ENCODE peak calls at places on chromosomes 1 and 21, in four cellular contexts. One of them, this sample, is unnamed.

GRCh38 chr1:71339238-71339637 is 258.4 kb upstream of the ZRANB2 start:
- DNase-seq in kidney: no peak
- DNase-seq in breast epithelium: no peak
- DNase-seq in SJSA1: no peak
- DNase-seq in this sample: no peak

GRCh38 chr1:159924025-159924790 is 1.1 kb downstream of the TAGLN2 start:
- DNase-seq in SJSA1: peak; percentile 97
- DNase-seq in kidney: peak; percentile 98
- DNase-seq in breast epithelium: peak; percentile 93
- DNase-seq in this sample: peak; percentile 90

GRCh38 chr1:36464605-36465393 is 615 bp upstream of the MRPS15 start:
- DNase-seq in SJSA1: no peak
- DNase-seq in kidney: no peak
- DNase-seq in breast epithelium: no peak
- DNase-seq in this sample: no peak

GRCh38 chr1:60427701-60428100 is 354.1 kb upstream of the C1orf87 start:
- DNase-seq in kidney: no peak
- DNase-seq in breast epithelium: no peak
- DNase-seq in SJSA1: no peak
- DNase-seq in this sample: no peak

GRCh38 chr1:104932030-104932915 is 1182.6 kb downstream of the AMY1C start:
- DNase-seq in SJSA1: no peak
- DNase-seq in breast epithelium: no peak
- DNase-seq in kidney: no peak
- DNase-seq in this sample: no peak

GRCh38 chr1:245168090-245168489 is 13.3 kb downstream of the KIF26B start:
- DNase-seq in breast epithelium: no peak
- DNase-seq in SJSA1: no peak
- DNase-seq in kidney: peak; percentile 88
- DNase-seq in this sample: peak; percentile 22

GRCh38 chr1:7278045-7278444 is 492.8 kb downstream of the CAMTA1 start:
- DNase-seq in SJSA1: no peak
- DNase-seq in breast epithelium: no peak
- DNase-seq in kidney: no peak
- DNase-seq in this sample: peak; percentile 70

GRCh38 chr1:20322081-20322824 is 31.6 kb downstream of the VWA5B1 start:
- DNase-seq in breast epithelium: no peak
- DNase-seq in kidney: no peak
- DNase-seq in SJSA1: no peak
- DNase-seq in this sample: no peak

GRCh38 chr1:45863117-45863670 is 59.8 kb downstream of the MAST2 start:
- DNase-seq in kidney: no peak
- DNase-seq in breast epithelium: no peak
- DNase-seq in SJSA1: no peak
- DNase-seq in this sample: no peak

GRCh38 chr1:177960939-177961622 is 8.8 kb downstream of the SEC16B start:
- DNase-seq in kidney: no peak
- DNase-seq in SJSA1: no peak
- DNase-seq in breast epithelium: no peak
- DNase-seq in this sample: no peak

GRCh38 chr1:172638885-172639831 is 19.7 kb upstream of the FASLG start:
- DNase-seq in kidney: peak; percentile 56
- DNase-seq in SJSA1: peak; percentile 72
- DNase-seq in breast epithelium: no peak
- DNase-seq in this sample: peak; percentile 21

GRCh38 chr1:7469255-7469938 is 301.7 kb upstream of the VAMP3 start:
- DNase-seq in breast epithelium: no peak
- DNase-seq in SJSA1: peak; percentile 66
- DNase-seq in kidney: peak; percentile 93
- DNase-seq in this sample: no peak

GRCh38 chr21:45154511-45155508 is 80.4 kb downstream of the ADARB1 start:
- DNase-seq in kidney: no peak
- DNase-seq in breast epithelium: no peak
- DNase-seq in SJSA1: peak; percentile 56
- DNase-seq in this sample: peak; percentile 11

GRCh38 chr1:115677172-115677542 is 35.4 kb downstream of the VANGL1 start:
- DNase-seq in breast epithelium: no peak
- DNase-seq in SJSA1: no peak
- DNase-seq in kidney: no peak
- DNase-seq in this sample: no peak

GRCh38 chr1:26791138-26791537 is 3.4 kb downstream of the PIGV start:
- DNase-seq in kidney: no peak
- DNase-seq in SJSA1: no peak
- DNase-seq in breast epithelium: no peak
- DNase-seq in this sample: no peak

GRCh38 chr21:45120975-45121374 is 46.6 kb downstream of the ADARB1 start:
- DNase-seq in SJSA1: no peak
- DNase-seq in breast epithelium: no peak
- DNase-seq in kidney: no peak
- DNase-seq in this sample: no peak

GRCh38 chr21:42973309-42973990 is 912 bp upstream of the PKNOX1 start:
- DNase-seq in SJSA1: no peak
- DNase-seq in kidney: peak; percentile 69
- DNase-seq in breast epithelium: no peak
- DNase-seq in this sample: no peak

GRCh38 chr1:215842905-215843304 is 275.8 kb downstream of the KCTD3 start:
- DNase-seq in breast epithelium: no peak
- DNase-seq in kidney: no peak
- DNase-seq in SJSA1: no peak
- DNase-seq in this sample: no peak

GRCh38 chr1:29505537-29506220 is 269.4 kb downstream of the PTPRU start:
- DNase-seq in SJSA1: peak; percentile 30
- DNase-seq in kidney: no peak
- DNase-seq in breast epithelium: no peak
- DNase-seq in this sample: peak; percentile 6

GRCh38 chr1:93878501-93878888 is 511 bp downstream of the DNTTIP2 start:
- DNase-seq in breast epithelium: peak; percentile 57
- DNase-seq in kidney: peak; percentile 73
- DNase-seq in SJSA1: peak; percentile 61
- DNase-seq in this sample: peak; percentile 66

GRCh38 chr1:50080904-50081586 is 27.7 kb upstream of the ELAVL4 start:
- DNase-seq in breast epithelium: no peak
- DNase-seq in kidney: no peak
- DNase-seq in SJSA1: no peak
- DNase-seq in this sample: peak; percentile 18

GRCh38 chr1:218480137-218480536 is 135.0 kb downstream of the TGFB2 start:
- DNase-seq in kidney: no peak
- DNase-seq in breast epithelium: no peak
- DNase-seq in SJSA1: peak; percentile 86
- DNase-seq in this sample: no peak

GRCh38 chr1:207102146-207102545 is 1.9 kb upstream of the C4BPA start:
- DNase-seq in breast epithelium: no peak
- DNase-seq in SJSA1: no peak
- DNase-seq in kidney: no peak
- DNase-seq in this sample: no peak

GRCh38 chr21:42568834-42569731 is 55.4 kb downstream of the SLC37A1 start:
- DNase-seq in breast epithelium: peak; percentile 48
- DNase-seq in SJSA1: peak; percentile 28
- DNase-seq in kidney: peak; percentile 84
- DNase-seq in this sample: no peak

DNA sequence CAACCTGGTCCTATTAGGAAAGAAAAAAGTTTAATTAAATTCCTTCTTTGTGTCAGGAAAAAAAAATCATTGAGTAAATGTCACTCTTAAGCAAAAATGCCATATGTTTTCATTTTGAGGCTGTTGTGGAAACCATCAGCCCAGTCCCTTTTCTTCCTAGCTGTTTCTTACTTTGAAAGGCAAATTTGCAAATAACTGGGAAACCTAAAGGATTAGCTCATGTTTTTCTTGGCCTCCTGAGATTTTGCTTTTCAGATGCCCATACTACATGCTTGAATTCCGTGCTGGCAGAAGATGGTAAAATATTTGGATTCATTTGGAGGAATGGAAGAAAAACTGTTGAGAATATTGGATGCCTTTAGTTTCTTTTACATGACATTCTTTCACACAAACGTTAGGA is 182.1 kb upstream of the ADAMTS5 start:
- DNase-seq in kidney: no peak
- DNase-seq in breast epithelium: no peak
- DNase-seq in SJSA1: no peak
- DNase-seq in this sample: no peak
- H3K9me3 ChIP-seq in kidney: no peaks in the 10 kb centered on the region
- H3K9me3 ChIP-seq in breast epithelium: no peaks in the 10 kb centered on the region
- H3K9me3 ChIP-seq in SJSA1: no peaks in the 10 kb centered on the region
- H3K9me3 ChIP-seq in this sample: no peaks in the 10 kb centered on the region

GRCh38 chr1:183931646-183932271 is 105.8 kb downstream of the COLGALT2 start:
- DNase-seq in kidney: no peak
- DNase-seq in SJSA1: no peak
- DNase-seq in breast epithelium: no peak
- DNase-seq in this sample: no peak
- H3K4me3 ChIP-seq in kidney: no peak overlapping the region
- H3K4me3 ChIP-seq in SJSA1: no peak overlapping the region
- H3K4me3 ChIP-seq in breast epithelium: no peak overlapping the region
- H3K4me3 ChIP-seq in this sample: no peak overlapping the region

GRCh38 chr1:2912424-2912823 is 108.8 kb upstream of the ACTRT2 start:
- DNase-seq in SJSA1: no peak
- DNase-seq in kidney: no peak
- DNase-seq in breast epithelium: no peak
- DNase-seq in this sample: no peak
- H3K9me3 ChIP-seq in SJSA1: peaks cover 12% of the 10 kb centered on the region
- H3K9me3 ChIP-seq in kidney: no peaks in the 10 kb centered on the region
- H3K9me3 ChIP-seq in breast epithelium: no peaks in the 10 kb centered on the region
- H3K9me3 ChIP-seq in this sample: no peaks in the 10 kb centered on the region

GRCh38 chr1:67561704-67562113 is 123.3 kb upstream of the GADD45A start:
- DNase-seq in breast epithelium: peak; percentile 91
- DNase-seq in kidney: peak; percentile 95
- DNase-seq in SJSA1: peak; percentile 91
- DNase-seq in this sample: peak; percentile 98

GRCh38 chr1:67560580-67561285 is 124.3 kb upstream of the GADD45A start:
- DNase-seq in SJSA1: no peak
- DNase-seq in breast epithelium: no peak
- DNase-seq in kidney: no peak
- DNase-seq in this sample: no peak

GRCh38 chr1:67558449-67559193 is 126.4 kb upstream of the GADD45A start:
- DNase-seq in kidney: no peak
- DNase-seq in breast epithelium: no peak
- DNase-seq in SJSA1: no peak
- DNase-seq in this sample: no peak

GRCh38 chr1:67557731-67558448 is 127.1 kb upstream of the GADD45A start:
- DNase-seq in breast epithelium: no peak
- DNase-seq in kidney: no peak
- DNase-seq in SJSA1: no peak
- DNase-seq in this sample: no peak

GRCh38 chr1:67559222-67559700 is 125.7 kb upstream of the GADD45A start:
- DNase-seq in breast epithelium: no peak
- DNase-seq in SJSA1: peak; percentile 81
- DNase-seq in kidney: peak; percentile 79
- DNase-seq in this sample: no peak
- H3K4me3 ChIP-seq in breast epithelium: no peak overlapping the region
- H3K4me3 ChIP-seq in SJSA1: peak overlapping the region; percentile 7
- H3K4me3 ChIP-seq in kidney: no peak overlapping the region
- H3K4me3 ChIP-seq in this sample: no peak overlapping the region

DNA sequence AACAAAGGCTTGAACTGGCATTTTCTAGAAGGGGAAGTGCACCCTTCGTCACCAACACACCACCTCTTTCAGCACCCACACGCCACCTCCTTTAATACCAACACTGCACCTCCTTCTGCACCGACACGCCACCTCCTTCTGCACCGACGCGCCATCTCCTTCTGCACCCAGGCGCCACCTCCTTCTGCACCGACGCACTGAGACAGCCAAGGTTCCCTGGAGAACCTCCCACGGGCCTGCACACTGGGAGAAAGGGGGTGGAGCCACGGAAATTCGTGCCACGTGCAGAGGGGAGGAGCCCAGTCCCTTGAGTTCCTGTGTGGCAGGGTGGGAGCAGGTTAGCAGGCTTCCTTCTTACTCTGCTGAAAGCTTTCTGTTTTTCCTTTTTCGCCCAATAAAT is 327.9 kb upstream of the C1orf174 start:
- DNase-seq in breast epithelium: no peak
- DNase-seq in SJSA1: no peak
- DNase-seq in kidney: no peak
- DNase-seq in this sample: no peak
- H3K9me3 ChIP-seq in breast epithelium: no peaks in the 10 kb centered on the region
- H3K9me3 ChIP-seq in SJSA1: peaks cover 3% of the 10 kb centered on the region
- H3K9me3 ChIP-seq in kidney: no peaks in the 10 kb centered on the region
- H3K9me3 ChIP-seq in this sample: no peaks in the 10 kb centered on the region

DNA sequence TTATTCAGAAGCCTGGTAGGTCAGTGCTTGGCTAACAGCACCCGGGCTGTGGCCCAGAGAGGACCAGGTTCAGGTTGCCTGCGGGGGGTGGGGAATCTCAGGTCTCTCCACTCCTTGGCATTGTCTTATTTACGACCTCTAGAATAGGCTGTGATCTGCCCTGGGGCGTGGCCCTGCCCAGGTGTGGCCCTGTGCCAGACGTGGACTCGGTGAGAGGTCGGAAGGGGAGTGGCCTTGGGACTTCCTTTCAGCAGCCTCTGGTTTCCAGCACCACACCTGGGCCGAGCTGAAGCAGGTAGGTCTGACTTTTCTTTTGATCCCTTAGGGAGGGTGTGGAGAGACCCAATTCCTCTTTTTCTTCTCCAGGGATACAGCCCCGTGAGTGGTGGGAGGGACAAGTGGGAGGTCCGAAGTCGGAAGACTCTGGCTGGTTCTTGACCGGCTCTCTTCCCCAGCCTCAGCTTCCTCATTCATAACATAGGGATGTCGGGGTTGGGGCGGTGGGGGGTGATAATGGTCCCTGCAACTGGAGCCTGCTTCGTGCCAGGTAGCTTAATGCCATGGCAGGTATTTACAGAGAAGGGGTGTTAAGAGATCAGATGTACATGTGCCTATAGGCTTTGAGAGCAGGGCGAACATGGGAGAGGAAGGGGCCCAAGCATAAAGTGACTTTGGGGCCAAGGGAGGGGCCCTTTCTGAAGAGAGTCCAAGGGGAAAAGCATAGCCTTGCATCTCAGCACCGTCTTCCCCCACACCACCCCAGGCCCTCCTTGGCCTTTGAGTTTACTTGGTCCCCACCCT is 16.5 kb downstream of the ACOT11 start:
- DNase-seq in kidney: peak; percentile 90
- DNase-seq in breast epithelium: no peak
- DNase-seq in SJSA1: no peak
- DNase-seq in this sample: peak; percentile 97
- H3K4me3 ChIP-seq in kidney: no peak overlapping the region
- H3K4me3 ChIP-seq in breast epithelium: no peak overlapping the region
- H3K4me3 ChIP-seq in SJSA1: no peak overlapping the region
- H3K4me3 ChIP-seq in this sample: peak overlapping the region; percentile 7